ENCODE peak calls at places on chromosomes 3 and 15, in five cellular contexts. S is IMR-90; H is prostate gland; R is breast epithelium; Y is CD4-positive, CD25-positive, alpha-beta regulatory T cell. O is an unnamed sample.

GRCh38 chr15:76274821-76275220 is 36.4 kb downstream of the ETFA start:
- DNase-seq in S (no peak), H (no peak), R (no peak), Y (no peak), O (no peak)

GRCh38 chr3:156317457-156317856 is 197.1 kb downstream of the KCNAB1 start:
- DNase-seq in S (peak; percentile 44), H (no peak), R (no peak), Y (no peak), O (no peak)

GRCh38 chr3:129003578-129004112 is 2.5 kb downstream of the EFCC1 start:
- DNase-seq in S (no peak), H (peak; percentile 37), R (no peak), Y (peak; percentile 17), O (peak; percentile 38)

GRCh38 chr3:111392911-111393351 is 149.1 kb upstream of the CD96 start:
- DNase-seq in S (no peak), H (no peak), R (no peak), Y (no peak), O (peak; percentile 3)

GRCh38 chr3:46276497-46277099 is 34.3 kb downstream of the CCR3 start:
- DNase-seq in S (no peak), H (peak; percentile 29), R (no peak), Y (peak; percentile 44), O (peak; percentile 65)

GRCh38 chr3:172411478-172411947 is 36.7 kb downstream of the GHSR start:
- DNase-seq in S (no peak), H (no peak), R (no peak), Y (no peak), O (no peak)

GRCh38 chr3:62833538-62833937 is 41.7 kb downstream of the CADPS start:
- DNase-seq in S (no peak), H (no peak), R (no peak), Y (no peak), O (no peak)

GRCh38 chr15:82393671-82394070 is 35.9 kb upstream of the GOLGA6L9 start:
- DNase-seq in S (peak; percentile 72), H (no peak), R (no peak), Y (no peak), O (no peak)

GRCh38 chr3:40580494-40581091 is 55.8 kb downstream of the ZNF621 start:
- DNase-seq in S (peak; percentile 60), H (peak; percentile 59), R (peak; percentile 36), Y (peak; percentile 42), O (peak; percentile 62)

GRCh38 chr3:45026038-45026437 is at the start of gene CLEC3B:
- DNase-seq in S (peak; percentile 78), H (peak; percentile 27), R (peak; percentile 50), Y (no peak), O (no peak)

GRCh38 chr3:33194303-33194702 is 24.3 kb downstream of the SUSD5 start:
- DNase-seq in S (no peak), H (no peak), R (no peak), Y (no peak), O (no peak)

GRCh38 chr3:85930718-85931117 is 971.9 kb downstream of the CADM2 start:
- DNase-seq in S (no peak), H (no peak), R (no peak), Y (no peak), O (no peak)

GRCh38 chr15:96893159-96893906 is 562.8 kb downstream of the NR2F2 start:
- DNase-seq in S (no peak), H (peak; percentile 5), R (no peak), Y (no peak), O (no peak)

GRCh38 chr3:168959731-168960130 is 703.8 kb downstream of the MECOM start:
- DNase-seq in S (no peak), H (no peak), R (no peak), Y (no peak), O (no peak)

GRCh38 chr3:107421170-107421792 is 44.0 kb downstream of the CCDC54 start:
- DNase-seq in S (peak; percentile 74), H (peak; percentile 25), R (no peak), Y (no peak), O (no peak)

GRCh38 chr3:41334426-41334825 is 135.1 kb downstream of the CTNNB1 start:
- DNase-seq in S (no peak), H (no peak), R (no peak), Y (no peak), O (no peak)

GRCh38 chr15:66948294-66948693 is 117.1 kb upstream of the SMAD3 start:
- DNase-seq in S (peak; percentile 50), H (no peak), R (no peak), Y (no peak), O (no peak)

GRCh38 chr15:85706779-85707518 is 87.8 kb downstream of the KLHL25 start:
- DNase-seq in S (peak; percentile 36), H (no peak), R (no peak), Y (peak; percentile 26), O (no peak)

GRCh38 chr3:183387797-183388196 is 40.6 kb downstream of the MCF2L2 start:
- DNase-seq in S (no peak), H (no peak), R (no peak), Y (no peak), O (no peak)

GRCh38 chr15:87863152-87863551 is 393.4 kb downstream of the NTRK3 start:
- DNase-seq in S (peak; percentile 16), H (no peak), R (no peak), Y (no peak), O (no peak)

GRCh38 chr3:116139607-116140006 is 305.7 kb downstream of the LSAMP start:
- DNase-seq in S (peak; percentile 26), H (no peak), R (no peak), Y (no peak), O (no peak)

GRCh38 chr15:62750471-62750870 is 292.1 kb upstream of the TPM1 start:
- DNase-seq in S (no peak), H (no peak), R (no peak), Y (no peak), O (no peak)

GRCh38 chr3:195895900-195896360 is 12.4 kb downstream of the TNK2 start:
- DNase-seq in S (no peak), H (no peak), R (peak; percentile 78), Y (peak; percentile 65), O (peak; percentile 68)

GRCh38 chr3:39210078-39210477 is 17.7 kb upstream of the XIRP1 start:
- DNase-seq in S (no peak), H (no peak), R (no peak), Y (no peak), O (no peak)

GRCh38 chr3:53800041-53800440 is 46.2 kb downstream of the CHDH start:
- DNase-seq in S (no peak), H (no peak), R (peak; percentile 27), Y (no peak), O (no peak)

GRCh38 chr3:113312416-113312815 is 101.1 kb downstream of the BOC start:
- DNase-seq in S (no peak), H (no peak), R (no peak), Y (no peak), O (no peak)

GRCh38 chr3:55484191-55484644 is 2.9 kb downstream of the WNT5A start:
- DNase-seq in S (no peak), H (no peak), R (no peak), Y (no peak), O (no peak)
- H3K27ac ChIP-seq in S (peak overlapping the region; percentile 97), H (no peak overlapping the region), R (peak overlapping the region; percentile 82), Y (no peak overlapping the region), O (no peak overlapping the region)

GRCh38 chr15:32838820-32839219 is 121.0 kb downstream of the GREM1 start:
- DNase-seq in S (peak; percentile 97), H (no peak), R (no peak), Y (no peak), O (no peak)
- H3K4me3 ChIP-seq in S (peak overlapping the region; percentile 37), H (no peak overlapping the region), R (no peak overlapping the region), Y (no peak overlapping the region), O (no peak overlapping the region)

DNA sequence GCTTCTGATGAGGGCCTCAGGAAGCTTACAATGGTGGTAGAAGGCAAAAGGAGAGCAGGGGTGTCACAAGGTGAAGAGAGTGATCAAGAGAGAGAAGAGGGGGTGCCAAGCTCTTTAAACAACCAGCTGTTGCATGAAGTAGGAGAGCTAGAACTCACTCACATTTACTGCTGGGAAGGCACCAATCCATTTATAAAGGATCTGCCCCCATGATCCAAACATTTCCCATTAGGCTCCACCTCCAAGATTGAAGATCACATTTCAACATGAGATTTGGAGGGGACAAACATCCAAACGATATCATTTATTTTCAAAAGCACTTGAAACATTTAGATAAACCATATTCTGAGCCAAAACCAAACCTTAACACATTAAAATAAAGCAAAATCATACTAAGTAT is 26.3 kb downstream of the ANKRD28 start:
- DNase-seq in S (no peak), H (no peak), R (no peak), Y (no peak), O (no peak)
- H3K27ac ChIP-seq in S (peak overlapping the region; percentile 78), H (no peak overlapping the region), R (no peak overlapping the region), Y (no peak overlapping the region), O (no peak overlapping the region)

GRCh38 chr15:58549780-58550064 is 117.9 kb downstream of the LIPC start:
- DNase-seq in S (no peak), H (no peak), R (no peak), Y (no peak), O (no peak)
- H3K4me3 ChIP-seq in S (no peak overlapping the region), H (no peak overlapping the region), R (no peak overlapping the region), Y (no peak overlapping the region), O (no peak overlapping the region)

DNA sequence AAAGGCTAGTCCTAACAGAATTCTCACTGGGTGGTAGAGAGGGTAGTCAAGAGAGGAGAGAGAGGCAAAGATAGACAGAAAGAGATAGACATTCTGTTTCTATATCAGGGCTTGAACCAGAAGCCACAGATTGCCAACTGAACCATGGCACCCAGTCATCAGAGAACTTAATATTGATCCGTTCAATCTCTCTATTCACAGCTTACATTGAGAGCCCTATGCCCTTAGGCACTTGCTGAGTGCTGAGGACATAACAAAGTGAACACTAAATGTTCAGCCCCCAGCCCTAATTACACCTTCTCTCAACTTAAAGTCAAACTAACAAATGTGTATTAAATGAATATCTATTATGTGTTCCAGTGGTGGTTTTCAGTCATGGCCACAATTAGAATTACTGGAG is 124.1 kb downstream of the FILIP1L start:
- DNase-seq in S (no peak), H (no peak), R (no peak), Y (no peak), O (no peak)
- H3K27ac ChIP-seq in S (no peak overlapping the region), H (no peak overlapping the region), R (no peak overlapping the region), Y (no peak overlapping the region), O (no peak overlapping the region)

O was measured in CD8-positive, alpha-beta T cell.